ENCODE peak calls at places on chromosomes 16 and 17, in nine cellular contexts. One of them, this sample, is unnamed.
A peak's percentile ranks its signal among the peaks of the same experiment; 100 is the strongest.

GRCh38 chr17:67328026-67328425 is 38.4 kb downstream of the PSMD12 start:
- DNase-seq in RWPE1: no peak
- DNase-seq in GM10248: no peak
- DNase-seq in adrenal gland: no peak
- DNase-seq in stomach: no peak
- DNase-seq in WERI-Rb-1: no peak
- DNase-seq in GM12865: no peak
- DNase-seq in body of pancreas: no peak
- DNase-seq in cardiac fibroblast: no peak
- DNase-seq in this sample: no peak

GRCh38 chr17:65332779-65333178 is 195.6 kb downstream of the RGS9 start:
- DNase-seq in adrenal gland: no peak
- DNase-seq in stomach: no peak
- DNase-seq in GM12865: no peak
- DNase-seq in body of pancreas: no peak
- DNase-seq in RWPE1: no peak
- DNase-seq in GM10248: no peak
- DNase-seq in WERI-Rb-1: no peak
- DNase-seq in cardiac fibroblast: no peak
- DNase-seq in this sample: no peak

GRCh38 chr17:78724999-78725398 is 57.1 kb downstream of the CYTH1 start:
- DNase-seq in body of pancreas: no peak
- DNase-seq in stomach: no peak
- DNase-seq in RWPE1: no peak
- DNase-seq in cardiac fibroblast: no peak
- DNase-seq in adrenal gland: no peak
- DNase-seq in GM12865: no peak
- DNase-seq in GM10248: no peak
- DNase-seq in WERI-Rb-1: no peak
- DNase-seq in this sample: no peak

GRCh38 chr16:66510711-66511614 is 39.0 kb downstream of the TK2 start:
- DNase-seq in body of pancreas: peak; percentile 87
- DNase-seq in cardiac fibroblast: no peak
- DNase-seq in adrenal gland: peak; percentile 73
- DNase-seq in stomach: peak; percentile 66
- DNase-seq in WERI-Rb-1: no peak
- DNase-seq in GM12865: no peak
- DNase-seq in GM10248: no peak
- DNase-seq in RWPE1: no peak
- DNase-seq in this sample: no peak

GRCh38 chr17:74861554-74862107 is 1.9 kb upstream of the GRIN2C start:
- DNase-seq in RWPE1: no peak
- DNase-seq in body of pancreas: no peak
- DNase-seq in stomach: no peak
- DNase-seq in WERI-Rb-1: no peak
- DNase-seq in cardiac fibroblast: no peak
- DNase-seq in GM12865: no peak
- DNase-seq in GM10248: no peak
- DNase-seq in adrenal gland: no peak
- DNase-seq in this sample: no peak

GRCh38 chr16:72677662-72678447 is 370.1 kb downstream of the ZFHX3 start:
- DNase-seq in cardiac fibroblast: peak; percentile 78
- DNase-seq in GM10248: no peak
- DNase-seq in body of pancreas: no peak
- DNase-seq in stomach: no peak
- DNase-seq in GM12865: no peak
- DNase-seq in RWPE1: no peak
- DNase-seq in adrenal gland: no peak
- DNase-seq in WERI-Rb-1: no peak
- DNase-seq in this sample: no peak

GRCh38 chr17:31571124-31571892 is 179.8 kb downstream of the RAB11FIP4 start:
- DNase-seq in stomach: peak; percentile 74
- DNase-seq in cardiac fibroblast: peak; percentile 96
- DNase-seq in RWPE1: peak; percentile 67
- DNase-seq in GM10248: no peak
- DNase-seq in GM12865: no peak
- DNase-seq in body of pancreas: peak; percentile 84
- DNase-seq in WERI-Rb-1: no peak
- DNase-seq in adrenal gland: peak; percentile 44
- DNase-seq in this sample: no peak

GRCh38 chr17:29379084-29379811 is 10.9 kb upstream of the TAOK1 start:
- DNase-seq in GM10248: no peak
- DNase-seq in body of pancreas: no peak
- DNase-seq in GM12865: no peak
- DNase-seq in cardiac fibroblast: peak; percentile 12
- DNase-seq in WERI-Rb-1: no peak
- DNase-seq in RWPE1: no peak
- DNase-seq in stomach: no peak
- DNase-seq in adrenal gland: no peak
- DNase-seq in this sample: no peak

GRCh38 chr17:8126306-8127066 is 2.6 kb upstream of the HES7 start:
- DNase-seq in GM12865: peak; percentile 57
- DNase-seq in body of pancreas: peak; percentile 37
- DNase-seq in WERI-Rb-1: peak; percentile 53
- DNase-seq in adrenal gland: no peak
- DNase-seq in cardiac fibroblast: peak; percentile 42
- DNase-seq in GM10248: peak; percentile 75
- DNase-seq in RWPE1: no peak
- DNase-seq in stomach: no peak
- DNase-seq in this sample: peak; percentile 79

GRCh38 chr16:59635674-59636073 is 901.6 kb upstream of the GOT2 start:
- DNase-seq in cardiac fibroblast: peak; percentile 31
- DNase-seq in adrenal gland: no peak
- DNase-seq in body of pancreas: no peak
- DNase-seq in WERI-Rb-1: no peak
- DNase-seq in GM10248: no peak
- DNase-seq in stomach: no peak
- DNase-seq in RWPE1: no peak
- DNase-seq in GM12865: no peak
- DNase-seq in this sample: no peak

GRCh38 chr17:82797061-82797460 is 42.8 kb downstream of the ZNF750 start:
- DNase-seq in body of pancreas: no peak
- DNase-seq in GM10248: no peak
- DNase-seq in GM12865: no peak
- DNase-seq in RWPE1: no peak
- DNase-seq in adrenal gland: no peak
- DNase-seq in stomach: no peak
- DNase-seq in cardiac fibroblast: no peak
- DNase-seq in WERI-Rb-1: no peak
- DNase-seq in this sample: no peak

GRCh38 chr16:51615141-51615540 is 464.1 kb upstream of the SALL1 start:
- DNase-seq in cardiac fibroblast: no peak
- DNase-seq in RWPE1: no peak
- DNase-seq in adrenal gland: no peak
- DNase-seq in GM10248: no peak
- DNase-seq in WERI-Rb-1: no peak
- DNase-seq in body of pancreas: no peak
- DNase-seq in GM12865: no peak
- DNase-seq in stomach: no peak
- DNase-seq in this sample: no peak

DNA sequence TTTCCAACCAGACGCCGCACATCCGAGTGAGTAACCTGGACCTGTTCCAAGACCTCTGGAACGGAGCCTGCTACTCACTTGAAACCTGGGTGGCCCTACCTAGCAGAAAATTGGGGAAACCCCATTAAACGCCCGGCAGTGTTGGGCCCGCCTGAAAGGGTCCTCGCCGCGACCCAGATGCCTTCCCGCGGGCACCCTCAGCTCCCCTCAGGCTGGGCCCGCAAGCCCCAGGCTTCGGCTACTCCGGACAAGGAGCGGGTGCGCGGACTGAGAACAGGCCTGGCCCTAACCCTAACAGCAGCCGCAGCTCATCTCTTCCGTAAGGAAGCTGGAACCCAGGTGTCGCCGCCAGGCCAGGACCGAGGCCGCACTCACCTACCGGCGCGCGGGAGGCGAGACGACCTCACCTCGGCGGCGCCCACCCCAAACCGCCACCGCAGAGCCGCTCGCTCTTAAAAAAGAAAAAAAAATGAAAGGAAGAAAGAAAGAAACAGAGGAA is 344 bp downstream of the PSME3IP1 start:
- DNase-seq in stomach: peak; percentile 53
- DNase-seq in GM10248: peak; percentile 45
- DNase-seq in adrenal gland: peak; percentile 61
- DNase-seq in body of pancreas: peak; percentile 60
- DNase-seq in RWPE1: peak; percentile 60
- DNase-seq in WERI-Rb-1: no peak
- DNase-seq in GM12865: no peak
- DNase-seq in cardiac fibroblast: peak; percentile 84
- DNase-seq in this sample: no peak
- TF ChIP-seq CTCF in stomach: no peak
- TF ChIP-seq CTCF in GM10248: no peak
- TF ChIP-seq CTCF in adrenal gland: no peak
- TF ChIP-seq CTCF in body of pancreas: no peak
- TF ChIP-seq CTCF in RWPE1: no peak
- TF ChIP-seq CTCF in WERI-Rb-1: no peak
- TF ChIP-seq CTCF in GM12865: no peak
- TF ChIP-seq CTCF in cardiac fibroblast: no peak
- TF ChIP-seq CTCF in this sample: no peak

GRCh38 chr17:58082341-58082869 is 814 bp upstream of the DYNLL2 start:
- DNase-seq in WERI-Rb-1: no peak
- DNase-seq in adrenal gland: no peak
- DNase-seq in stomach: no peak
- DNase-seq in RWPE1: no peak
- DNase-seq in cardiac fibroblast: no peak
- DNase-seq in body of pancreas: no peak
- DNase-seq in GM10248: no peak
- DNase-seq in GM12865: no peak
- DNase-seq in this sample: no peak

GRCh38 chr17:58082870-58083490 is at the start of gene DYNLL2:
- DNase-seq in WERI-Rb-1: peak; percentile 99
- DNase-seq in GM12865: peak; percentile 93
- DNase-seq in GM10248: peak; percentile 95
- DNase-seq in cardiac fibroblast: peak; percentile 89
- DNase-seq in stomach: peak; percentile 94
- DNase-seq in body of pancreas: peak; percentile 93
- DNase-seq in RWPE1: peak; percentile 96
- DNase-seq in adrenal gland: peak; percentile 96
- DNase-seq in this sample: peak; percentile 96

GRCh38 chr17:58083491-58084316 is 485 bp downstream of the DYNLL2 start:
- DNase-seq in GM10248: peak; percentile 78
- DNase-seq in stomach: peak; percentile 64
- DNase-seq in adrenal gland: peak; percentile 78
- DNase-seq in WERI-Rb-1: peak; percentile 52
- DNase-seq in RWPE1: peak; percentile 49
- DNase-seq in body of pancreas: peak; percentile 72
- DNase-seq in cardiac fibroblast: peak; percentile 46
- DNase-seq in GM12865: peak; percentile 75
- DNase-seq in this sample: peak; percentile 83

GRCh38 chr17:58085039-58085715 is 2.0 kb downstream of the DYNLL2 start:
- DNase-seq in cardiac fibroblast: no peak
- DNase-seq in adrenal gland: peak; percentile 57
- DNase-seq in stomach: no peak
- DNase-seq in GM12865: no peak
- DNase-seq in body of pancreas: no peak
- DNase-seq in RWPE1: no peak
- DNase-seq in WERI-Rb-1: no peak
- DNase-seq in GM10248: no peak
- DNase-seq in this sample: no peak

DNA sequence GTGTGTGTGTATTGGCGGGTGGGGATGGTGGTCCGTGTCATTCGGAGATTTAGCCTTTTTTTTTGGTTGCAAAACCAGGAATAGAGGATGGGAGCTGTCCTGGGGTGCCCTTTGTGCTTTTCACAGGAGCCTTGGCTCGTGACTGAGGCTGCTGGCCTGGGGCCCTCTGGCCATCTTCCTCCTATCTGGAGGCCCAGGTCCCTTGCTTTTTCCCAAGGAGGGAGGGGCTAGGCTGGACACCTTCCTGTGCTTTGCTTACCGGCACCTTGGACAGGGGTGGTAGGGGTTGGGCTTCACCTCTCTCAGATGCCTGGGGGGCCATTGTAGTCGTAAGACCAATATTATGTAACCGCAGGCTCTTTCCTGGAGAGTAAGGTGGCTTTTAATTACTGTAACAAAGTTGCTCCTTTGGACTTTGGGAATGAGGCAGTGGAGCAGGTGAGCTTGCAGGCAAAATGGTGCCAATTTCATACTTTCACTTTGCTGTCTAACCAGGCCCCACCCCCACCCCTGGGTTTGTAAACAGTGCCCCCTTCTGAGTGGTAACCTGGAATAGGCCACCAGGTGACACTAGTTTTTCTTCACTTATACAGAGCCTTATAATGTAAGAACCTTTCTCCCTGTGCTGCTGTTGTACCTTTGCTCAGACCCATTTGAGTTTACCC is 1.2 kb downstream of the DYNLL2 start:
- DNase-seq in adrenal gland: peak; percentile 59
- DNase-seq in GM10248: peak; percentile 64
- DNase-seq in stomach: peak; percentile 61
- DNase-seq in GM12865: peak; percentile 80
- DNase-seq in body of pancreas: peak; percentile 68
- DNase-seq in cardiac fibroblast: peak; percentile 15
- DNase-seq in RWPE1: peak; percentile 54
- DNase-seq in WERI-Rb-1: peak; percentile 50
- DNase-seq in this sample: peak; percentile 70
- TF ChIP-seq CTCF in adrenal gland: no peak
- TF ChIP-seq CTCF in GM10248: peak; percentile 20
- TF ChIP-seq CTCF in stomach: no peak
- TF ChIP-seq CTCF in GM12865: peak; percentile 52
- TF ChIP-seq CTCF in body of pancreas: no peak
- TF ChIP-seq CTCF in cardiac fibroblast: no peak
- TF ChIP-seq CTCF in RWPE1: no peak
- TF ChIP-seq CTCF in WERI-Rb-1: peak; percentile 58
- TF ChIP-seq CTCF in this sample: peak; percentile 36

GRCh38 chr17:3913531-3914318 is 2.5 kb downstream of the P2RX1 start:
- DNase-seq in adrenal gland: peak; percentile 75
- DNase-seq in GM10248: peak; percentile 89
- DNase-seq in stomach: peak; percentile 85
- DNase-seq in GM12865: peak; percentile 90
- DNase-seq in WERI-Rb-1: peak; percentile 84
- DNase-seq in body of pancreas: peak; percentile 83
- DNase-seq in RWPE1: peak; percentile 70
- DNase-seq in cardiac fibroblast: peak; percentile 79
- DNase-seq in this sample: peak; percentile 90
- TF ChIP-seq CTCF in adrenal gland: peak; percentile 95
- TF ChIP-seq CTCF in GM10248: peak; percentile 99
- TF ChIP-seq CTCF in stomach: peak; percentile 97
- TF ChIP-seq CTCF in GM12865: peak; percentile 99
- TF ChIP-seq CTCF in WERI-Rb-1: peak; percentile 99
- TF ChIP-seq CTCF in body of pancreas: peak; percentile 94
- TF ChIP-seq CTCF in RWPE1: peak; percentile 97
- TF ChIP-seq CTCF in cardiac fibroblast: peak; percentile 98
- TF ChIP-seq CTCF in this sample: peak; percentile 98

GRCh38 chr17:18938692-18939023 is 13.3 kb upstream of the SLC5A10 start:
- DNase-seq in RWPE1: no peak
- DNase-seq in cardiac fibroblast: no peak
- DNase-seq in GM12865: no peak
- DNase-seq in stomach: no peak
- DNase-seq in WERI-Rb-1: no peak
- DNase-seq in adrenal gland: no peak
- DNase-seq in GM10248: no peak
- DNase-seq in body of pancreas: no peak
- DNase-seq in this sample: no peak

GRCh38 chr17:18932360-18933055 is 19.5 kb upstream of the SLC5A10 start:
- DNase-seq in GM12865: peak; percentile 21
- DNase-seq in RWPE1: no peak
- DNase-seq in cardiac fibroblast: no peak
- DNase-seq in adrenal gland: no peak
- DNase-seq in stomach: no peak
- DNase-seq in body of pancreas: no peak
- DNase-seq in WERI-Rb-1: no peak
- DNase-seq in GM10248: no peak
- DNase-seq in this sample: no peak

GRCh38 chr17:18933102-18934058 is 18.6 kb upstream of the SLC5A10 start:
- DNase-seq in WERI-Rb-1: no peak
- DNase-seq in cardiac fibroblast: no peak
- DNase-seq in stomach: no peak
- DNase-seq in body of pancreas: no peak
- DNase-seq in GM12865: peak; percentile 47
- DNase-seq in GM10248: no peak
- DNase-seq in RWPE1: no peak
- DNase-seq in adrenal gland: no peak
- DNase-seq in this sample: no peak

GRCh38 chr17:18937981-18938691 is 13.8 kb upstream of the SLC5A10 start:
- DNase-seq in adrenal gland: no peak
- DNase-seq in GM12865: no peak
- DNase-seq in WERI-Rb-1: no peak
- DNase-seq in stomach: no peak
- DNase-seq in cardiac fibroblast: no peak
- DNase-seq in body of pancreas: no peak
- DNase-seq in RWPE1: no peak
- DNase-seq in GM10248: no peak
- DNase-seq in this sample: no peak
- TF ChIP-seq CTCF in adrenal gland: no peak
- TF ChIP-seq CTCF in GM12865: no peak
- TF ChIP-seq CTCF in WERI-Rb-1: no peak
- TF ChIP-seq CTCF in stomach: no peak
- TF ChIP-seq CTCF in cardiac fibroblast: no peak
- TF ChIP-seq CTCF in body of pancreas: no peak
- TF ChIP-seq CTCF in RWPE1: no peak
- TF ChIP-seq CTCF in GM10248: no peak
- TF ChIP-seq CTCF in this sample: no peak

This sample was measured in GM13977.